ENCODE peak calls at places on chromosomes 11 and 22, in eight cellular contexts. A is fibroblast of lung, S is mesothelial cell of epicardium, I is dorsolateral prefrontal cortex, O is brain microvascular endothelial cell, K is WTC11, F is AG09309, C is pancreas. V is an unnamed sample.

GRCh38 chr11:96136623-96137313 is 206.2 kb downstream of the MAML2 start:
- DNase-seq in A (no peak), S (no peak), I (no peak), O (no peak), K (no peak), F (no peak), C (no peak), V (no peak)

GRCh38 chr22:23117890-23118646 is 23.7 kb downstream of the RSPH14 start:
- DNase-seq in A (no peak), S (no peak), I (peak; percentile 41), O (no peak), K (no peak), F (no peak), C (no peak), V (no peak)

GRCh38 chr11:69598147-69598546 is 42.8 kb upstream of the CCND1 start:
- DNase-seq in A (no peak), S (no peak), I (no peak), O (no peak), K (no peak), F (no peak), C (no peak), V (no peak)

GRCh38 chr11:84290647-84291046 is 1004.5 kb upstream of the CCDC90B start:
- DNase-seq in A (peak; percentile 72), S (no peak), I (no peak), O (no peak), K (no peak), F (no peak), C (no peak), V (no peak)

GRCh38 chr11:131629925-131630324 is 259.5 kb downstream of the NTM start:
- DNase-seq in A (no peak), S (no peak), I (no peak), O (no peak), K (no peak), F (no peak), C (no peak), V (no peak)

GRCh38 chr11:297666-298405 is 1.5 kb downstream of the IFITM5 start:
- DNase-seq in A (no peak), S (no peak), I (no peak), O (no peak), K (peak; percentile 21), F (no peak), C (peak; percentile 53), V (peak; percentile 48)

GRCh38 chr22:37077802-37078448 is 26.4 kb downstream of the KCTD17 start:
- DNase-seq in A (peak; percentile 23), S (peak; percentile 87), I (peak; percentile 12), O (peak; percentile 25), K (peak; percentile 89), F (no peak), C (peak; percentile 64), V (peak; percentile 86)

GRCh38 chr22:43262990-43263644 is 76.2 kb upstream of the TTLL12 start:
- DNase-seq in A (no peak), S (no peak), I (no peak), O (peak; percentile 48), K (no peak), F (no peak), C (no peak), V (no peak)

GRCh38 chr11:80330302-80330701 is 889.5 kb upstream of the TENM4 start:
- DNase-seq in A (peak; percentile 58), S (no peak), I (no peak), O (peak; percentile 82), K (no peak), F (no peak), C (no peak), V (no peak)

GRCh38 chr22:40324468-40325305 is 21.6 kb upstream of the ADSL start:
- DNase-seq in A (no peak), S (no peak), I (no peak), O (no peak), K (no peak), F (no peak), C (no peak), V (peak; percentile 86)

GRCh38 chr11:85414175-85414574 is 213.0 kb downstream of the DLG2 start:
- DNase-seq in A (no peak), S (no peak), I (no peak), O (no peak), K (no peak), F (no peak), C (no peak), V (no peak)

GRCh38 chr11:86473991-86474833 is 99.5 kb downstream of the CCDC81 start:
- DNase-seq in A (peak; percentile 40), S (no peak), I (no peak), O (no peak), K (no peak), F (no peak), C (no peak), V (no peak)

GRCh38 chr22:19691721-19692341 is 22.5 kb upstream of the SEPTIN5 start:
- DNase-seq in A (peak; percentile 74), S (no peak), I (no peak), O (peak; percentile 44), K (no peak), F (no peak), C (no peak), V (peak; percentile 47)

GRCh38 chr22:50282361-50283144 is 12.4 kb upstream of the MAPK11 start:
- DNase-seq in A (peak; percentile 86), S (peak; percentile 79), I (no peak), O (peak; percentile 66), K (no peak), F (no peak), C (peak; percentile 78), V (peak; percentile 76)

GRCh38 chr22:50252081-50253045 is 1.3 kb upstream of the HDAC10 start:
- DNase-seq in A (peak; percentile 47), S (peak; percentile 73), I (peak; percentile 80), O (peak; percentile 55), K (peak; percentile 81), F (no peak), C (peak; percentile 79), V (peak; percentile 93)

GRCh38 chr22:36075724-36076123 is 47.1 kb upstream of the RBFOX2 start:
- DNase-seq in A (no peak), S (no peak), I (no peak), O (no peak), K (no peak), F (no peak), C (no peak), V (no peak)
- TF ChIP-seq CTCF in A (no peak), S (no peak), I (no peak), O (no peak), K (no peak), F (no peak), C (no peak), V (no peak)

DNA sequence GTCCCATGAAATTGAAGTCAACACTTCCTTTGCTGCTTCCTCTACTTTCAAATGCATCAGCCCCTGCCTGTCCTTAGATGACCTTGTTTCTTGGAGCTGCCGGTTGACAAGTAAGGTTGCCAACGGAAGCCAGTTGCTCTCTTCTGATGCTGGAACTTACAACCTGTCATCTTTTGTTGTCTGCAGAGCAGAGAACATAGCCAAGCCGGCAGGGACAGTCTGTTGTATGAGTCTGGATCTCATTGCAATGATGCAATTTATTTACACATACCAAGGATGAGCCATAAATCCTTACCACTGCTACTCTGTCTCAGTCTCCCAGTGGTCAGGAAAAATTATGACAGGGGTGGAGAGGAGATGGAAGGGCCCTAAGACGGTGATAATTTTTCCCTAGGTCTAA is 151.4 kb downstream of the BLID start:
- DNase-seq in A (peak; percentile 48), S (no peak), I (no peak), O (peak; percentile 74), K (no peak), F (no peak), C (no peak), V (no peak)
- TF ChIP-seq CTCF in A (no peak), S (no peak), I (no peak), O (peak; percentile 19), K (no peak), F (peak; percentile 17), C (no peak), V (no peak)

DNA sequence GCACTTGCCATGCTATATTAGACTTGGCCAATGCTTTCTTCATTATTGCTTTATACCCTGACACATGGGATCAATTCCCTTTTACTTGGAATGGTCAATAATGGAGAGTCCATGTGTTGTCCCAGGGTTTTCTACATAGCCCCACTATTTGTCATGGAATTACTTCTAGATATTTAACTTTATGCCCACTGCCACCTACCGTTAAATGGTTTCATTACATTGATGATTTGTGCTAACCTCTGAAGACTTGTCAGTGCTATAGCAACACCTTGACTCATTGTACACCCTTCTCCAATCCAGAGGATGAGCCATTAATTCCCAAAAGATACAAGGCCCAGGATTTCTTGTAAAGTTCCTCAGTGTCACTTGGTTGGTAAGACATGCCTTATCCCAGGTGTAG is 31.4 kb upstream of the SLC22A25 start:
- DNase-seq in A (no peak), S (no peak), I (no peak), O (no peak), K (no peak), F (no peak), C (no peak), V (no peak)
- TF ChIP-seq CTCF in A (no peak), S (no peak), I (no peak), O (no peak), K (no peak), F (no peak), C (no peak), V (no peak)

GRCh38 chr11:64342869-64343739 is 3.1 kb downstream of the CCDC88B start:
- DNase-seq in A (no peak), S (no peak), I (no peak), O (peak; percentile 7), K (no peak), F (no peak), C (peak; percentile 49), V (peak; percentile 44)

GRCh38 chr11:64340671-64341335 is 799 bp downstream of the CCDC88B start:
- DNase-seq in A (no peak), S (peak; percentile 74), I (no peak), O (no peak), K (peak; percentile 94), F (no peak), C (peak; percentile 66), V (peak; percentile 90)

GRCh38 chr11:64343740-64344133 is 3.7 kb downstream of the CCDC88B start:
- DNase-seq in A (no peak), S (no peak), I (no peak), O (no peak), K (peak; percentile 70), F (no peak), C (peak; percentile 59), V (no peak)

GRCh38 chr11:64341429-64341828 is 1.4 kb downstream of the CCDC88B start:
- DNase-seq in A (no peak), S (no peak), I (no peak), O (no peak), K (no peak), F (no peak), C (peak; percentile 50), V (no peak)

DNA sequence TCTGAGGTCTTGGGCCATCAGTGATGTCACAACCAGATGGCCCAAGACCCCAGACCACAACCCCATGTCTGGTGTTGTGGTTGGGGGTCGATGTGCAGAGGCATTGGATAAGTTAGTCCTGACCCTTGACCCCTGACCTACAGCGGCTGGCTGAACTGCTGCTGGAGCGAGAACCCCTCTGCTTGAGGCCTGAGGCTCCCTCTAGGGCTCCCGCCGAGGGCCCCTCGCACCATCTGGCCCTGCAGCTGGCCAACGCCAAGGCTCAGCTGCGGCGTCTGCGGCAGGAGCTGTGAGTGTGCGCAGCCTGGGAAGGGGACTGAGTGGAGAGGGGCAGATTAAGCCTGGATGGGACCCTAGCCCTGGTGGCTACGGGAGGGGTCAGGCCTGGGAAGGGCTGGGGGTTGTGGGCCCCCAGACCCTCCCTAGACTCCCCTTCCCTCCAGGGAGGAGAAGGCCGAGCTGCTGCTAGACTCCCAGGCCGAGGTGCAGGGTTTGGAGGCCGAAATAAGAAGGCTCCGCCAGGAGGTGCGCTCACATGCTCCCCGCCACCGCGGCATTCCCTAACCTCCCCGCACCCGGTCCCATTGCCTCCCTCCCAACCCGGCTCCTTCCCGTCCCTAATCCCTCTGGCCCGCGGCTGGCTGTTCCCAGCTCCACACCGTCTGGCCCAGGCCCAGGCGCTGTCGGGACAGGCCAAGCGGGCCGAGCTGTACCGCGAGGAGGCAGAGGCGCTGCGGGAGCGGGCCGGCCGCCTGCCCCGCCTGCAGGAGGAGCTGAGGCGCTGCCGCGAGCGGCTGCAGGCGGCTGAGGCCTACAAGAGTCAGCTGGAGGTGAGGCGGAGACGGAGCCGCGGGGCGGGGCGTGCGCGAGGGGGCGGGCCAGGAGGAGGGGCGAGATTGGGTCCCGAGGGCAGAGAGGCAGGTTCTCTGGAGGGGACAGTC is 2.1 kb downstream of the CCDC88B start:
- DNase-seq in A (peak; percentile 82), S (peak; percentile 90), I (peak; percentile 90), O (peak; percentile 82), K (peak; percentile 97), F (no peak), C (peak; percentile 97), V (peak; percentile 96)
- TF ChIP-seq CTCF in A (peak; percentile 9), S (no peak), I (peak; percentile 22), O (no peak), K (no peak), F (no peak), C (peak; percentile 25), V (peak; percentile 35)